ENCODE peak calls at places on chromosomes 11 and 22, in nine cellular contexts. M is MM.1S, A is H9, P is IMR-90, W is K562, O is PC-9, C is H1, D is hepatocyte, Y is neural progenitor cell. L is an unnamed sample.

GRCh38 chr11:116962108-116962507 is 124.7 kb upstream of the APOA1 start:
- DNase-seq in M (no peak), A (no peak), P (peak; percentile 74), W (no peak), O (peak; percentile 11), C (no peak), D (no peak), Y (no peak), L (peak; percentile 44)

GRCh38 chr11:12667646-12668045 is 6.6 kb upstream of the TEAD1 start:
- DNase-seq in M (no peak), A (no peak), P (no peak), W (no peak), O (no peak), C (no peak), D (no peak), Y (no peak), L (no peak)

GRCh38 chr11:8610532-8611116 is 16.6 kb upstream of the STK33 start:
- DNase-seq in M (no peak), A (peak; percentile 48), P (no peak), W (no peak), O (no peak), C (no peak), D (peak; percentile 38), Y (no peak), L (peak; percentile 24)

GRCh38 chr11:67642148-67642475 is 2.5 kb upstream of the TBX10 start:
- DNase-seq in M (no peak), A (no peak), P (no peak), W (no peak), O (no peak), C (no peak), D (peak; percentile 4), Y (no peak), L (no peak)

GRCh38 chr11:130522284-130522961 is 74.0 kb downstream of the ADAMTS15 start:
- DNase-seq in M (no peak), A (peak; percentile 92), P (peak; percentile 97), W (peak; percentile 80), O (peak; percentile 59), C (peak; percentile 67), D (peak; percentile 94), Y (peak; percentile 79), L (peak; percentile 95)

GRCh38 chr11:69044111-69045013 is 4.4 kb upstream of the TPCN2 start:
- DNase-seq in M (peak; percentile 51), A (peak; percentile 90), P (peak; percentile 72), W (no peak), O (peak; percentile 74), C (peak; percentile 82), D (peak; percentile 77), Y (peak; percentile 82), L (peak; percentile 67)

GRCh38 chr11:86119062-86119461 is 50.2 kb upstream of the PICALM start:
- DNase-seq in M (no peak), A (no peak), P (no peak), W (no peak), O (no peak), C (no peak), D (no peak), Y (no peak), L (peak; percentile 67)

GRCh38 chr11:85628771-85629341 is 463 bp downstream of the TMEM126B start:
- DNase-seq in M (no peak), A (no peak), P (peak; percentile 8), W (no peak), O (no peak), C (no peak), D (peak; percentile 13), Y (peak; percentile 3), L (no peak)

GRCh38 chr11:65555693-65556231 is 2.4 kb downstream of the LTBP3 start:
- DNase-seq in M (no peak), A (no peak), P (peak; percentile 88), W (no peak), O (peak; percentile 98), C (no peak), D (peak; percentile 80), Y (no peak), L (peak; percentile 90)

GRCh38 chr11:65556470-65557279 is 1.5 kb downstream of the LTBP3 start:
- DNase-seq in M (no peak), A (no peak), P (no peak), W (no peak), O (no peak), C (no peak), D (no peak), Y (no peak), L (no peak)

GRCh38 chr11:65553301-65554001 is 4.7 kb downstream of the LTBP3 start:
- DNase-seq in M (peak; percentile 90), A (peak; percentile 91), P (no peak), W (peak; percentile 64), O (peak; percentile 79), C (peak; percentile 86), D (no peak), Y (peak; percentile 63), L (no peak)

GRCh38 chr11:65554057-65554818 is 3.9 kb downstream of the LTBP3 start:
- DNase-seq in M (no peak), A (no peak), P (no peak), W (no peak), O (no peak), C (no peak), D (no peak), Y (no peak), L (no peak)

DNA sequence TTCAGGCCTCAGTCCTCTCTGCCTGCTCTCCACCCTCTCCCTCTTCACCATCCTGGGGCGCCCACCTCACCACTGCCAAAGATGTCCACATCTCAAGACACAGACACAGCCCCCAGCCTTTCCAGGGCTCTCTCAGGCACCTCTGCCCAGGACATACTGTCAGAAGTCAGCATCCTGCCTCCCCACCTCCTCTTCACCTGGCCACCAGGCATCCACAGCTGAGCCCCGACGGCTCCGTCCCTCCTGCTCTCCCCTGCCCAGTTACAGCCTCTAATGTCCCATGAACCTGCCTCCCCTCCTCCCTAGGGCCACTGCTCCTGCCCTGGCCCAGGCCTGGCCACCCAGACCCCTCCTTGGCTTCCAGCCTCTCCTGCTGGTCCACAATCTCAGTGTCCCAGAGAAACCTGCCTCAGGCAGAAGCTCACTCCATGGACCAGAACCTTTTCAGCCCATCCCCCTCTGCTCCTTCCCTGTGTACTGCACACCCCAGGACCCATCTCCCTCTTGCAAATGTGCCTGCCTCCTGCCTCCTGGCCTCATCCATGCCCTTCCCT is 3.2 kb downstream of the LTBP3 start:
- DNase-seq in M (no peak), A (no peak), P (no peak), W (no peak), O (no peak), C (no peak), D (no peak), Y (no peak), L (no peak)
- H3K27ac ChIP-seq in M (no peak overlapping the region), A (no peak overlapping the region), P (no peak overlapping the region), W (no peak overlapping the region), O (peak overlapping the region; percentile 63), C (no peak overlapping the region), D (no peak overlapping the region), Y (no peak overlapping the region), L (no peak overlapping the region)

DNA sequence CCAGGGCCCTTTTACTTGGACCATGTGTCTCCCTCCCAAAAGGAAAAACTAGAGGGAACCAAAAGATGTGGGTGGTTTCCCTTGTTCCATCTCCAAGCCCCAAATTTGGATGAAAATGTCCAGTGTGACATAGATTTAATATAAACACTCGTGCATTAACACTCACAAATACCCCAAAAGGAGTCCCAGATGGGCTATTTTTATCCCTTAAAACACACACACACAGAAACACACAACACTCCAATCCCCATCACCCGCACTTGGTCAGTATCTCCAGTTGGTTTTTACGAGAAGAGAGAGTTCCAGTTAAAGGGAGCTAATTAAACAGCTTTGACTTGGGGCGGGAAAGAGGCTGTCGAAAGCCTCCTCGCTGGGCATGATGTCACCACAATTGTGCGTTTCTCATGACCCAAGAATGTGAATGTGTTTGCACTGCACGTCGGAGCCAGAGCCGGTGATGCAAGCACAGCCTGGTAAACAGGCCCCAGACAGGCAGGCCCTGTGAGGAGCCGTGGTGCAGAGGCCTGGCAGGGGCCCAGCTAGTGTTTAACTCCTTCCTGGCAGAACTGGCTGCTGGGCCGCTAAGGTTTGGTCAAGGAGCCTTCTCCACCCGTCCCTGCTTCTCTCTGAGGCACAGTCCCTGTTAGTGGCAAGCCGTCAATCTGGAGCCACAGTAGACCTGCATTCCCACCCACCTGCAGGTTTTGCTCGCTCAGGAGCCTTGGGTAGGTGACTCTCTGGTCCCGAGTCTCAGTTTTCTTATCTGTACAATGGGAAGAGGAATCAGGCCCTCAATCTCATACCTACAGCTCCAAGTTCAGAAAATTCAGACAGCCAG is 25.6 kb upstream of the SMTN start:
- DNase-seq in M (no peak), A (peak; percentile 45), P (peak; percentile 99), W (no peak), O (peak; percentile 97), C (no peak), D (peak; percentile 98), Y (peak; percentile 60), L (peak; percentile 98)
- H3K4me2 ChIP-seq in M (no peak overlapping the region), A (no peak overlapping the region), P (no peak overlapping the region), W (no peak overlapping the region), O (peak overlapping the region; percentile 60), C (no peak overlapping the region), D (peak overlapping the region; percentile 40), Y (no peak overlapping the region), L (peak overlapping the region; percentile 70)

DNA sequence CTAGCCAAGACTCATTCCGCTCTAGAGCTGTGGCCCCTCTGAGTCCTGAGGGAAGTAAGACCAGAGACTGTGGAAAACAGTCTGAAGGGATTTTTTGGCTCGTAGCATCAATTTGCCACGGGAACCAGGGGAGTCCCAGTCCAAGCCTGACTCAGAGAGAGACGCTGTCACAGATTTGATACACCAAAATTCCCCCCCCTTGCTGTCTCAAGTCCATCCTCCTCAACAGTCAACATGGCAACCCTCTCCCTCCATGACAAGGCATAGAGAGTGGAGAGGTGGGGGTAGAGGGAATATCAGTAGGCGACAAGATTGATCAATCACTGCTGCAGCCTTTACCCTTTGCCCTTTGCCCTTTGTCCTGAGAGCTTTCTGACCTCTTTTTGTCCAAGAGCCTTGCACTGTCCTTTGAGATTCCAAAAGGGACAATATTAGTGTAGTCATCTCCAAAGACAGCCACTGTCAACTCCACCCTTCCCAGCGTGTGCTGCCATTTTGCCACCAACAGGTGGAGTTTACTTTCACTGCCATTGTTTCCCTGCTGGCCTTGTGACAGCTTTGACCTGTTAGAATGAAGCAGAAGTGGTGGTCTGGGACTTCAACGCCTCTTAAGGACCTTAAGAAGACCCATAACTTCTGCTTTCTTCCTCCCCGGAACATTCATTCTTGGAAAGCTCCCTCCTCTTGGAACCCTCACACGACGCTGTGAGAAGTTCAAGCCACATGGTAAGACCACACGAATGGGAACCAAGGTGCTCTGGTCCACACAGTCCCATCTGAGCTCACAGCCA is 7.3 kb downstream of the SLC15A3 start:
- DNase-seq in M (peak; percentile 8), A (no peak), P (no peak), W (no peak), O (no peak), C (no peak), D (no peak), Y (no peak), L (no peak)
- TF ChIP-seq CTCF in M (peak; percentile 24), A (peak; percentile 61), P (no peak), W (peak; percentile 50), O (peak; percentile 32), C (peak; percentile 41), D (no peak), Y (peak; percentile 34), L (no peak)

GRCh38 chr22:31652911-31653684 is 8.9 kb downstream of the PISD start:
- DNase-seq in M (no peak), A (no peak), P (no peak), W (no peak), O (no peak), C (no peak), D (peak; percentile 23), Y (no peak), L (no peak)

GRCh38 chr22:31652129-31652528 is 9.9 kb downstream of the PISD start:
- DNase-seq in M (no peak), A (no peak), P (no peak), W (no peak), O (no peak), C (no peak), D (no peak), Y (no peak), L (no peak)

GRCh38 chr22:31647921-31648320 is 14.1 kb downstream of the PISD start:
- DNase-seq in M (no peak), A (no peak), P (no peak), W (no peak), O (no peak), C (no peak), D (no peak), Y (no peak), L (no peak)

GRCh38 chr22:31651667-31652066 is 10.3 kb downstream of the PISD start:
- DNase-seq in M (no peak), A (no peak), P (no peak), W (no peak), O (no peak), C (no peak), D (no peak), Y (no peak), L (no peak)

GRCh38 chr22:31650391-31650790 is 11.6 kb downstream of the PISD start:
- DNase-seq in M (no peak), A (no peak), P (peak; percentile 89), W (no peak), O (peak; percentile 81), C (no peak), D (no peak), Y (no peak), L (peak; percentile 85)
- H3K27ac ChIP-seq in M (no peak overlapping the region), A (no peak overlapping the region), P (peak overlapping the region; percentile 99), W (no peak overlapping the region), O (peak overlapping the region; percentile 74), C (no peak overlapping the region), D (peak overlapping the region; percentile 65), Y (no peak overlapping the region), L (no peak overlapping the region)

L was measured in fibroblast of lung.